ENCODE peak calls at places on chromosome 19, in five cellular contexts. I is CD8-positive, alpha-beta T cell; U is right atrium auricular region; O is ascending aorta; B is suprapubic skin. X is an unnamed sample. For H3K4me1, the result is how much of the 10 kb centered on the place peaks cover.

GRCh38 chr19:40341601-40342482 is 6.4 kb downstream of the C19orf47 start:
- DNase-seq in I (no peak), U (peak), O (peak), B (no peak), X (no peak)

GRCh38 chr19:2015611-2015950 is at the start of gene BTBD2:
- DNase-seq in I (peak), U (no peak), O (no peak), B (no peak), X (peak)

GRCh38 chr19:20423381-20424207 is 142.0 kb downstream of the ZNF737 start:
- DNase-seq in I (no peak), U (peak), O (peak), B (peak), X (peak)

GRCh38 chr19:17468302-17469091 is 1.8 kb upstream of the SLC27A1 start:
- DNase-seq in I (no peak), U (peak), O (no peak), B (no peak), X (no peak)

GRCh38 chr19:12825259-12826131 is 8.9 kb downstream of the RTBDN start:
- DNase-seq in I (no peak), U (no peak), O (no peak), B (no peak), X (no peak)

GRCh38 chr19:32322541-32322940 is 22.9 kb upstream of the ZNF507 start:
- DNase-seq in I (no peak), U (peak), O (no peak), B (no peak), X (no peak)

GRCh38 chr19:14563989-14564650 is 7.7 kb downstream of the NDUFB7 start:
- DNase-seq in I (no peak), U (no peak), O (no peak), B (peak), X (peak)

GRCh38 chr19:52735734-52736133 is 890 bp upstream of the ZNF611 start:
- DNase-seq in I (no peak), U (peak), O (peak), B (peak), X (no peak)

GRCh38 chr19:42422576-42423461 is 4.4 kb downstream of the LIPE start:
- DNase-seq in I (peak), U (no peak), O (no peak), B (no peak), X (peak)

GRCh38 chr19:36876993-36877938 is 26.6 kb downstream of the ZNF345 start:
- DNase-seq in I (no peak), U (no peak), O (no peak), B (no peak), X (no peak)

DNA sequence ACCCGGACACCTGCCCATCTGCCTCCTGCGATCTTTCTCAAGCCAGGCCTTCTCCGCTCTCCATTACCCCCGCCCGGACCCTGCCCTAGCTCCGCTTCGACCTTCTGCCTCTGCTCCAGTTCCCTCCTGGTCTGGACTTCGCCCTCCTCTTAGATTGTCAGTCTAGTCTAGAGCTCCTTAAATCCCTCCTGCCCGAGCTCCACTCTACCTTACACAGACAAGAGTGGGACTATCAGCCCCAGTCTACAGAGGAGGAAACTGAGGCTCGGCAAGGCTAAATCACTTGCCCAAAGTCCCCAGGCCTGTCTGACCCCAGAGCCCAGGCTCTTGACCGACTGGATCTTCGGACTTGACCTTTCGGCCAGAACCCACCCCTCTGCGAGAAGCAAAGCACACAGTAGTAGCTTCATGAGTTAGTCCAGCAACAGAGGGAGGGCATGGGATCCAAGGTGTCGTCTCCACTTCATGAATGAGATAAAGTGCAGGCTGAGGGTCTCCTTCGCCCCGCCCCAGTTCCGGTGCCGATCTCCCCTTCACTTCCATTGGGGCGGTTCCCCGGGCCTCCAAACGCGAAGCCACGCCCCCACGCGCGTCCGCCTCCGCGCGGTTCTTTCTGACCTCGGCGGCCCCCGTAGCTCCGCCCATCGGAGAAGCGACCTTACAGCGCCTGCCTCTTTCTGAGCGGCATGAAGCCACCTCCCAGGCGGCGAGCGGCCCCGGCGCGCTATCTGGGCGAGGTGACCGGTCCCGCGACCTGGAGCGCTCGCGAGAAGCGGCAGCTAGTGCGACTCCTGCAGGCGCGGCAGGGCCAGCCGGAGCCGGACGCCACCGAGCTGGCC is at the start of gene SNAPC2:
- DNase-seq in I (peak), U (peak), O (peak), B (peak), X (peak)
- H3K4me1 ChIP-seq in I (under half), U (half or more), O (under half), B (half or more), X (under half)

GRCh38 chr19:5951338-5951861 is 26.5 kb downstream of the RANBP3 start:
- DNase-seq in I (no peak), U (no peak), O (no peak), B (no peak), X (no peak)
- H3K4me1 ChIP-seq in I (half or more), U (half or more), O (half or more), B (half or more), X (half or more)

DNA sequence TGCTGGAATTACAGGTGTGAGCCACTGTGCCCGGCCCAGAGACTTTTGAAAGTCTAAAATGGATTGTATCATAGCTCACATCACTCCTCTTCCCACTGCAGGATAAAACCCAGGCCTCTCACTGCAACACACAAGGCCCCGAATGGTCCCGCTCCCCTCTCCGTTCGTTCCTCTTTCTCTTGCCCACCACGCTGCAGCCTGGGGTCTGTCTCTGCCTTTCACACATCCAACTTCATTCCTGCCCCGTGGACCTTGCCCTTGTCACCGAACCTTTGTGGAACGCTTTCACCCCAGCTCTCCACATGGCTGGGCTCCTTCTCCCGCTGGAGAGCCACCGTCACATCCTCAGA is 42.6 kb downstream of the NFIC start:
- DNase-seq in I (no peak), U (no peak), O (no peak), B (no peak), X (no peak)
- H3K4me1 ChIP-seq in I (under half), U (half or more), O (under half), B (half or more), X (under half)

GRCh38 chr19:47417746-47418594 is 1.4 kb downstream of the MEIS3 start:
- DNase-seq in I (no peak), U (no peak), O (no peak), B (no peak), X (no peak)

GRCh38 chr19:47419037-47419783 is at the start of gene MEIS3:
- DNase-seq in I (no peak), U (no peak), O (no peak), B (no peak), X (no peak)

GRCh38 chr19:47421244-47421786 is 2.0 kb upstream of the MEIS3 start:
- DNase-seq in I (no peak), U (no peak), O (no peak), B (no peak), X (no peak)

GRCh38 chr19:47418595-47419036 is 711 bp downstream of the MEIS3 start:
- DNase-seq in I (no peak), U (no peak), O (no peak), B (no peak), X (no peak)

GRCh38 chr19:47419789-47420188 is 462 bp upstream of the MEIS3 start:
- DNase-seq in I (no peak), U (no peak), O (no peak), B (no peak), X (no peak)
- H3K4me1 ChIP-seq in I (under half), U (under half), O (under half), B (under half), X (under half)